ENCODE peak calls at places on chromosomes 16 and 17, in four cellular contexts. I, H, P and Z are unnamed samples.

GRCh38 chr17:70144260-70144846 is 25.0 kb upstream of the KCNJ2 start:
- DNase-seq in I (no peak), H (no peak), P (no peak), Z (no peak)

GRCh38 chr16:13864689-13865088 is 55.3 kb upstream of the ERCC4 start:
- DNase-seq in I (no peak), H (no peak), P (no peak), Z (no peak)

GRCh38 chr17:46770818-46771600 is 47.5 kb downstream of the WNT3 start:
- DNase-seq in I (peak; percentile 86), H (peak; percentile 68), P (peak; percentile 43), Z (peak; percentile 73)

GRCh38 chr17:50133028-50133768 is 3.2 kb upstream of the SAMD14 start:
- DNase-seq in I (no peak), H (peak; percentile 33), P (no peak), Z (no peak)

GRCh38 chr16:70252355-70252988 is 732 bp upstream of the EXOSC6 start:
- DNase-seq in I (peak; percentile 78), H (no peak), P (peak; percentile 47), Z (peak; percentile 41)

GRCh38 chr16:87979352-87979751 is 28.1 kb downstream of the BANP start:
- DNase-seq in I (peak; percentile 63), H (no peak), P (no peak), Z (no peak)

GRCh38 chr17:15478845-15479244 is 11.4 kb upstream of the CDRT4 start:
- DNase-seq in I (no peak), H (no peak), P (no peak), Z (no peak)

GRCh38 chr17:63697341-63698286 is 2.3 kb downstream of the LIMD2 start:
- DNase-seq in I (peak; percentile 86), H (peak; percentile 42), P (peak; percentile 91), Z (no peak)

GRCh38 chr16:82865412-82865811 is 238.6 kb downstream of the CDH13 start:
- DNase-seq in I (no peak), H (no peak), P (no peak), Z (no peak)

GRCh38 chr17:74282587-74283370 is 8.7 kb downstream of the DNAI2 start:
- DNase-seq in I (no peak), H (no peak), P (peak; percentile 88), Z (no peak)

GRCh38 chr16:50879873-50880695 is 138.2 kb downstream of the CYLD start:
- DNase-seq in I (no peak), H (no peak), P (no peak), Z (peak; percentile 58)

GRCh38 chr16:5490499-5490898 is 392.9 kb upstream of the EEF2KMT start:
- DNase-seq in I (no peak), H (peak; percentile 13), P (peak; percentile 56), Z (peak; percentile 83)

GRCh38 chr16:5381481-5381880 is 283.9 kb upstream of the EEF2KMT start:
- DNase-seq in I (no peak), H (no peak), P (no peak), Z (no peak)

GRCh38 chr17:58840820-58841612 is 85.4 kb downstream of the PPM1E start:
- DNase-seq in I (no peak), H (no peak), P (no peak), Z (no peak)

GRCh38 chr17:39652635-39653315 is 12.4 kb upstream of the TCAP start:
- DNase-seq in I (no peak), H (no peak), P (no peak), Z (no peak)

GRCh38 chr17:64920026-64920418 is 744 bp upstream of the LRRC37A3 start:
- DNase-seq in I (no peak), H (no peak), P (no peak), Z (no peak)

DNA sequence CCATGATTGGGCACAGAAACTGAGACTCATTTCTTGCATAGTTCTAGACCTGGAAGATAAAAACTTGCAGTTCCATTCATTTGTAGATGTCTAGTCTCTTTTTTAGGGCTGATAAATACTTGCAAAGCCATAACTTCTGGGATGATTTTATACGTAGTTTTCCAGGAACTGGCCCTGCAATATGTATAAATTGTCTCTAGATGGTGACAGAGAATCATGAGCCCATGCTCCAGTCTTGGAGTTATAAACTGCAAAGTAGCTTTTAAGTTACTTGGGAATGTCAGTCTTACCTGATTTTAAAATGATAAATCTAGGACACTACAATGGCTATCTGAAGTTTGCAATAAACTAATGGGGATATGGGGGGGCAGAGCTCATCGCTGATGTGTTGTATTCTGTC is 3.0 kb upstream of the ADAMTS18 start:
- DNase-seq in I (no peak), H (no peak), P (no peak), Z (no peak)
- TF ChIP-seq CTCF in I (no peak), H (no peak), P (no peak), Z (peak; percentile 46)

GRCh38 chr16:2841606-2842339 is 11.7 kb downstream of the ZG16B start:
- DNase-seq in I (no peak), H (peak; percentile 46), P (peak; percentile 20), Z (no peak)

GRCh38 chr16:2839650-2840450 is 9.7 kb downstream of the ZG16B start:
- DNase-seq in I (no peak), H (no peak), P (no peak), Z (no peak)

GRCh38 chr16:2843526-2843925 is 13.4 kb downstream of the ZG16B start:
- DNase-seq in I (no peak), H (no peak), P (no peak), Z (no peak)

GRCh38 chr16:2840914-2841313 is 10.8 kb downstream of the ZG16B start:
- DNase-seq in I (no peak), H (no peak), P (no peak), Z (no peak)

DNA sequence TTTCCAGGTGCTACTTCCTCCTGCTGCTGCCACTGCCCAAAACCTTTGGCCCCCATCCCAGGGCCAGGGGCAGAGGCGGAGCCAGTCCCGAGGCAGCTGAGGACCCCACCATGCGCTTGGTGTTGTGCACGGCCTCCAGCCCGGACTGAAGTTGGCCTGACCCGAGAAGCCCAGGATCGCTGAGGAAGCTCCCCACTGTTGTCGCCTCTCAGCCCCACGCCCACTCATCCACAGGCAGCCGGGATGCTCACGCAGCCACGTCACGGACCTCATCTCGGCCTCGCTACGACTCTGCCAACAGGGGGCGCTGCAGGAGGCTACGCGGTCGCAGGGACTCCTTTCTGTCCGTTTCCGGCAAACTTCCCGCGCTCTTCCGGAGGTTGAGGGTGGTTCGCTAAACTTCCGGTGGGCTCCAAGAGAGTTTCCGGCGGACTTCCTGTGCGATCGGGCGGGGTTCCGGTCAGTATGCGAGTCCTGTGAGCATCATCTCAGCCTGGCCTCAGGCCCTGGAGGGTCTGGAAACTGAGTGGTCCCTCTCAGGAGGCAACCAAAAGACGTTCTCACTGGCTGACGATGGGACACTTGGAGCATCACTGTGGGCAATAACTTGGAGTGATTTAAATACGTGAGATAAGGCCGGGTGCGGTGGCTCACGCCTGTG is 12.4 kb downstream of the ZG16B start:
- DNase-seq in I (no peak), H (no peak), P (peak; percentile 89), Z (peak; percentile 59)
- TF ChIP-seq CTCF in I (no peak), H (peak; percentile 42), P (peak; percentile 97), Z (peak; percentile 34)

GRCh38 chr16:9362050-9362449 is 270.6 kb downstream of the HAPSTR1 start:
- DNase-seq in I (no peak), H (no peak), P (no peak), Z (no peak)
- TF ChIP-seq CTCF in I (no peak), H (no peak), P (no peak), Z (no peak)

GRCh38 chr17:72476575-72476986 is 355.8 kb downstream of the SOX9 start:
- DNase-seq in I (no peak), H (no peak), P (no peak), Z (peak; percentile 28)

GRCh38 chr17:72476134-72476533 is 355.3 kb downstream of the SOX9 start:
- DNase-seq in I (no peak), H (no peak), P (no peak), Z (no peak)

GRCh38 chr17:72474740-72475477 is 354.1 kb downstream of the SOX9 start:
- DNase-seq in I (no peak), H (peak; percentile 23), P (no peak), Z (no peak)

GRCh38 chr17:72479113-72479512 is 358.3 kb downstream of the SOX9 start:
- DNase-seq in I (no peak), H (no peak), P (no peak), Z (no peak)

DNA sequence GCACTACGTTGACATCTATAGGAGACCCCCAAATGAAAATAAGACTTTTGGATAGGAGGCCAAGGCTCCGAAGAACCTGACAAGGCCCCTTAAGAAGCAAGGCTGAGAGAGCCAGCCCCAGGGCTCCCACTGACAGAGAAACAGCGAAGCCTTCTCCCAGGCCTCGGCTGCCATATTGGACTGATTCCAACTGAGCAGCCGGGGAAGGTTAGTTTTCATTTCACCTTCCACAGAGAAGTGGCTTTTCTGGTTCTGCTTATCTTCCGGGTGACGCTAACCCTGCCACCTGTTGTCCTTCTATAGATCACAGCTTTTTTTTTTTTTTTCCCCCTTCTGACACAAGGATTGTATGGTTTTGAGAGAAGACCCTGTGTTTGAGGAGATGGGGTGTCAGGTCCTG is 356.7 kb downstream of the SOX9 start:
- DNase-seq in I (no peak), H (peak; percentile 62), P (no peak), Z (no peak)
- TF ChIP-seq CTCF in I (no peak), H (no peak), P (no peak), Z (no peak)

GRCh38 chr16:67668495-67669157 is 2.0 kb downstream of the C16orf86 start:
- DNase-seq in I (no peak), H (no peak), P (peak; percentile 50), Z (no peak)
- TF ChIP-seq CTCF in I (no peak), H (no peak), P (peak; percentile 22), Z (no peak)

DNA sequence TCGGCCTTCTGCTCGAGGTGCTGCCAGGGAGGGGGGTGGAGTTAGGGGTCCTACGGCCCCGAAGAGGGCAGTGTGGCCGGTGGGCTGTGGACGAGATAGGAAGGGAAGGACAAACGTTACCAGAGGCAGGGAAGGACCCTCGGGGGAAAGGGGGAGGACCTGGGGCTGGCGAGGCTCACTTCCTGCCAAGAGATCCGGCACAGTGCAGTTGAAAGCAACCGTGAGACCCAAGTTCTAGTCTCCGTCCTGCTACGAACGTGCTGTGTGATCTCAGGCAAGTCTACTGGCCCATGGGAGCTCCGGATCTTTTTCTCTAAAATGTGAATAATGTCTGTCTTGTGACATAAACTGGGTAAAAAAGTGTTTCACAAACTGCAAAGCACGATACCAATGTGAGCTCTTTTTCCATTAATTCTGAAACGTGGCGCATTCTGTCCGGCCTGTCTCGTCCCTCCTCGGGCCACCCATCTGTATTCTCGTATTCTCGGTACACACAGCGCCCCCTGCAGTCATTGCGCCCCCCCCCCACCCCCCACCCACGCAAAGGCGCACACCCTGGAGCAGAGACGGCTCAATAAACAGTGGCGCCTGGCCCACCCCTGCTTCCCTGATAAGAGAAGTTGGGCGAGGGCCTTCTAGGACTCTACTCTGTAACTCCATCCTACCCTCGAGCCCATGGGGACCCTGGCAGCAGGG is 8.8 kb downstream of the CYGB start:
- DNase-seq in I (no peak), H (no peak), P (no peak), Z (no peak)
- TF ChIP-seq CTCF in I (no peak), H (no peak), P (no peak), Z (no peak)